ENCODE peak calls at places on chromosomes 1 and 21, in five cellular contexts. One of them, this sample, is unnamed.

GRCh38 chr1:233990486-233990885 is 86.0 kb downstream of the SLC35F3 start:
- DNase-seq in GM23338: no peak
- DNase-seq in GM23248: no peak
- DNase-seq in PC-9: no peak
- DNase-seq in MM.1S: no peak
- DNase-seq in this sample: no peak

GRCh38 chr21:44748621-44749020 is 37.2 kb upstream of the TSPEAR start:
- DNase-seq in GM23338: peak; percentile 91
- DNase-seq in GM23248: no peak
- DNase-seq in PC-9: no peak
- DNase-seq in MM.1S: no peak
- DNase-seq in this sample: no peak

GRCh38 chr1:234862944-234863515 is 253.1 kb upstream of the IRF2BP2 start:
- DNase-seq in GM23338: no peak
- DNase-seq in GM23248: peak; percentile 81
- DNase-seq in PC-9: no peak
- DNase-seq in MM.1S: no peak
- DNase-seq in this sample: no peak

GRCh38 chr1:2290171-2290578 is 62.1 kb downstream of the SKI start:
- DNase-seq in GM23338: no peak
- DNase-seq in GM23248: no peak
- DNase-seq in PC-9: no peak
- DNase-seq in MM.1S: no peak
- DNase-seq in this sample: no peak

GRCh38 chr21:14259669-14260458 is 43.9 kb downstream of the RBM11 start:
- DNase-seq in GM23338: peak; percentile 73
- DNase-seq in GM23248: peak; percentile 61
- DNase-seq in PC-9: no peak
- DNase-seq in MM.1S: peak; percentile 18
- DNase-seq in this sample: peak; percentile 72

GRCh38 chr1:67688526-67689219 is 3.7 kb downstream of the GADD45A start:
- DNase-seq in GM23338: no peak
- DNase-seq in GM23248: no peak
- DNase-seq in PC-9: no peak
- DNase-seq in MM.1S: no peak
- DNase-seq in this sample: peak; percentile 54

GRCh38 chr1:22832414-22832786 is 121.8 kb downstream of the EPHB2 start:
- DNase-seq in GM23338: no peak
- DNase-seq in GM23248: peak; percentile 74
- DNase-seq in PC-9: no peak
- DNase-seq in MM.1S: no peak
- DNase-seq in this sample: no peak

GRCh38 chr1:89068291-89068690 is 3.3 kb upstream of the GBP1 start:
- DNase-seq in GM23338: no peak
- DNase-seq in GM23248: peak; percentile 74
- DNase-seq in PC-9: peak; percentile 15
- DNase-seq in MM.1S: no peak
- DNase-seq in this sample: peak; percentile 73

GRCh38 chr1:24910751-24911650 is 19.1 kb downstream of the RUNX3 start:
- DNase-seq in GM23338: no peak
- DNase-seq in GM23248: no peak
- DNase-seq in PC-9: no peak
- DNase-seq in MM.1S: no peak
- DNase-seq in this sample: peak; percentile 32

GRCh38 chr1:22745675-22746585 is 35.3 kb downstream of the EPHB2 start:
- DNase-seq in GM23338: no peak
- DNase-seq in GM23248: peak; percentile 80
- DNase-seq in PC-9: peak; percentile 29
- DNase-seq in MM.1S: no peak
- DNase-seq in this sample: peak; percentile 84

GRCh38 chr1:206012086-206012859 is 9.1 kb upstream of the RAB7B start:
- DNase-seq in GM23338: peak; percentile 56
- DNase-seq in GM23248: no peak
- DNase-seq in PC-9: no peak
- DNase-seq in MM.1S: peak; percentile 64
- DNase-seq in this sample: no peak

GRCh38 chr1:225694151-225694603 is 41.3 kb upstream of the ENAH start:
- DNase-seq in GM23338: no peak
- DNase-seq in GM23248: peak; percentile 17
- DNase-seq in PC-9: no peak
- DNase-seq in MM.1S: no peak
- DNase-seq in this sample: no peak

GRCh38 chr1:117606608-117607261 is 887 bp downstream of the TENT5C start:
- DNase-seq in GM23338: peak; percentile 43
- DNase-seq in GM23248: peak; percentile 56
- DNase-seq in PC-9: peak; percentile 57
- DNase-seq in MM.1S: peak; percentile 21
- DNase-seq in this sample: peak; percentile 54

GRCh38 chr21:39676054-39676771 is 63.5 kb downstream of the B3GALT5 start:
- DNase-seq in GM23338: no peak
- DNase-seq in GM23248: peak; percentile 44
- DNase-seq in PC-9: no peak
- DNase-seq in MM.1S: peak; percentile 99
- DNase-seq in this sample: peak; percentile 34

DNA sequence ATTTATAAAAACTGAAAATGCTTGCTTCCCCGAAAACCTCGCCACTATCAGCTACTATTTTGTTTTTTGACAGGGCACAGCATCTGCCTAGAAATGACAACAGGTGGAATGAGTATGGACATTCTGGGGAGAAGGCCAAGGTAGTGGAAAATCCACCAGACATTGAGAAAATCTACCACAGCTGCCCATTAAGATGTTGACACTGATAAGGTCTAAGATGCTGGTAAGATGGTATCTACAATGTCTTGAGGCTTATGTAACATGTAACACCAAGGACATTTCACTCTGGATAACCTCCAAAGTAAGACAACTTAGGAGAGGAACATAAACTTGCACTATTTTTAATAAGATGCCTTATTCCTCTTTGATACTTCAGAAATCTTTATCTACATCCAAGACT is 374.2 kb downstream of the PTBP2 start:
- DNase-seq in GM23338: no peak
- DNase-seq in GM23248: no peak
- DNase-seq in PC-9: no peak
- DNase-seq in MM.1S: no peak
- DNase-seq in this sample: no peak
- H3K9me2 ChIP-seq in GM23338: no peaks in the 10 kb centered on the region
- H3K9me2 ChIP-seq in GM23248: peaks cover 4% of the 10 kb centered on the region
- H3K9me2 ChIP-seq in PC-9: no peaks in the 10 kb centered on the region
- H3K9me2 ChIP-seq in MM.1S: no peaks in the 10 kb centered on the region
- H3K9me2 ChIP-seq in this sample: no peaks in the 10 kb centered on the region

DNA sequence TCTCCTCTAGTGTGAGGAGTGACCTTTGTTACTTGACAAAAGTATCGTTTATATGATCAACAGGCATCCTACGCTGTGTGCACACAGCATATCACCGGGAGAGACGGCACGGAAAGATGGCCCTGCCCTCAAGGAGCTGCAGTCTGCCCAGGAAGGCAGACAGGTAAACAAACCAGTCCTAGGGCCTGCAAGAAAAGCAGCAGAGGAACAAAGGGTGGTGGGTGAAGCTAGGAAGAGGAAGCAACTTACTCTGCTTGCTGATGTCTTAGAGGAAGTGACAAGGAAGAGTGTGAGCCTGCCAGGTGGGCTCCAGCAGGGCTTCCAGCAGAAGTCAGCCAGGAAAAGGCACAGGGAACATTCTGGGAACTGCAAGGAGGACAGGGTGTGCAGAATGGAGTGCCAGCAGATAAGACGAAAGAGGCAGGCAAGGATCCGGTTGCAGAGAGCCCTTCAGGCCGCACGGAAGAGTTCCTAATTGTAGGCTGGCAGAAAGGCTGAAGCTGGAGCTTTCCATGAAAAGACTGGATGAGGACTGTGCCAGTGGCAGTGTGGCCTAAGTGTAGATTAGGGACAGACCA is 106.7 kb downstream of the SLC45A1 start:
- DNase-seq in GM23338: peak; percentile 87
- DNase-seq in GM23248: no peak
- DNase-seq in PC-9: peak; percentile 56
- DNase-seq in MM.1S: no peak
- DNase-seq in this sample: peak; percentile 76
- H3F3A ChIP-seq in GM23338: peaks cover 9% of the 10 kb centered on the region
- H3F3A ChIP-seq in GM23248: peaks cover 32% of the 10 kb centered on the region
- H3F3A ChIP-seq in PC-9: peaks cover 14% of the 10 kb centered on the region
- H3F3A ChIP-seq in MM.1S: peaks cover 19% of the 10 kb centered on the region
- H3F3A ChIP-seq in this sample: no peaks in the 10 kb centered on the region

DNA sequence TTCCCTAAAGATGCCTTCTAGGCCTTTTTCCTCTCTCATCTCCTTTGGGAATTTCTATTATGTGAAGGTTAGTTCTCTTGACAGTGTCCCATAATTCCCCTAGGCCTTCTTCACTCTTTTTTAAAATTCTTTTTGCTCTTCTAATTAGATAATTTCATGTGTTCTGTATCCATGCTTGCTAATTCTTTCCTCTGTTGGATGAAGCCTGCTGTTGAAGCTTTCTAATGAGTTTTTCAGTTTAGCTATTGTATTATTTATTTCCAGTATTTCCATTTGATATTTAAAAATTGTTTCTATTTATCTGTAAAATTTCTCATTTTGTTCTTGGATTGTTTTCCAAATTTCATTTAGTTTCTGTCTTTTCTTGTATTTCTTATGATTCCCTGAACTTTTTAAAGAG is 28.5 kb upstream of the FAM163A start:
- DNase-seq in GM23338: no peak
- DNase-seq in GM23248: no peak
- DNase-seq in PC-9: no peak
- DNase-seq in MM.1S: no peak
- DNase-seq in this sample: no peak
- H3K9me2 ChIP-seq in GM23338: no peaks in the 10 kb centered on the region
- H3K9me2 ChIP-seq in GM23248: no peaks in the 10 kb centered on the region
- H3K9me2 ChIP-seq in PC-9: no peaks in the 10 kb centered on the region
- H3K9me2 ChIP-seq in MM.1S: no peaks in the 10 kb centered on the region
- H3K9me2 ChIP-seq in this sample: no peaks in the 10 kb centered on the region

GRCh38 chr1:62181531-62181930 is 13.1 kb upstream of the L1TD1 start:
- DNase-seq in GM23338: peak; percentile 80
- DNase-seq in GM23248: no peak
- DNase-seq in PC-9: no peak
- DNase-seq in MM.1S: no peak
- DNase-seq in this sample: no peak
- H3F3A ChIP-seq in GM23338: no peaks in the 10 kb centered on the region
- H3F3A ChIP-seq in GM23248: no peaks in the 10 kb centered on the region
- H3F3A ChIP-seq in PC-9: peaks cover 9% of the 10 kb centered on the region
- H3F3A ChIP-seq in MM.1S: no peaks in the 10 kb centered on the region
- H3F3A ChIP-seq in this sample: no peaks in the 10 kb centered on the region

DNA sequence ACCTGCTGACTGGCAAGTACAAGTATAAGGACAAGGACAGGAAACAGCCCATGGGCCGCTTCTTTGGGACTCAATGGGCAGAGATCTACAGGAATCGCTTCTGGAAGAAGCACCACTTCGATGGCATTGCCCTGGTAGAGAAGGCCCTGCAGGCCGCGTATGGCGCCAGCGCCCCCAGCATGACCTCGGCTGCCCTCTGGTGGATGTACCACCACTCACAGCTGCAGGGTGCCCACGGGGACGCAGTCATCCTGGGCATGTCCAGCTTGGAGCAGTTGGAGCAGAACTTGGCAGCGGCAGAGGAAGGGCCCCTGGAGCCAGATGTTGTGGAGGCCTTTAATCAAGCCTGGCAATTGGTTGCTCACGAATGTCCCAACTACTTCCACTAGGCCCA is 32.0 kb downstream of the SLC16A1 start:
- DNase-seq in GM23338: peak; percentile 25
- DNase-seq in GM23248: no peak
- DNase-seq in PC-9: no peak
- DNase-seq in MM.1S: no peak
- DNase-seq in this sample: no peak
- H3K9me2 ChIP-seq in GM23338: no peaks in the 10 kb centered on the region
- H3K9me2 ChIP-seq in GM23248: no peaks in the 10 kb centered on the region
- H3K9me2 ChIP-seq in PC-9: no peaks in the 10 kb centered on the region
- H3K9me2 ChIP-seq in MM.1S: no peaks in the 10 kb centered on the region
- H3K9me2 ChIP-seq in this sample: no peaks in the 10 kb centered on the region

DNA sequence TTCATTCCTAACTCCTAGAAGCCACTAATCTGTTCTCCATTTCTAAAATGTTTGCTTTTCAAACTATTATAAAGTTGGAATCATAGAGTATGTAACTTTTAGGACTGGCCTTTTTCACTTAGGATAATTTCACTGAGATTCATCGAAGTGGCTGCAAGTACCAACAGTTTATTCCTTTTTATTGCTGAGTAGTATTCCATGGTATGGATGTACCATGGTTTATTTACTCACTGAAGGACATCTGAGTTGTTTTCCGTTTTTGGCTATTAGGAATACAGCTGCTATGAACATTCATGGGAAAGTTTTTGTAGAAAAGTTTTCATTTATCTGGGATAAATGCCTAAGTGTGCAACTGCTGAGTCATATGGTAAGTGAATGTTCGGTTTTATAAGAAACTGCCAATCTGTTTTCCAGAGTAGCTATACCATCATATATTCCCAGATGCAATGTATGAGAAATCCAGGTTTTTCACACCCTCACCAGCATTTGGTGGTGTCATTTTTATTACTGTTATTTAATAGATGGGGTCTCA is 66.3 kb downstream of the SLC27A3 start:
- DNase-seq in GM23338: no peak
- DNase-seq in GM23248: peak; percentile 53
- DNase-seq in PC-9: no peak
- DNase-seq in MM.1S: no peak
- DNase-seq in this sample: no peak
- H3F3A ChIP-seq in GM23338: no peaks in the 10 kb centered on the region
- H3F3A ChIP-seq in GM23248: peaks cover 12% of the 10 kb centered on the region
- H3F3A ChIP-seq in PC-9: peaks cover 5% of the 10 kb centered on the region
- H3F3A ChIP-seq in MM.1S: peaks cover 26% of the 10 kb centered on the region
- H3F3A ChIP-seq in this sample: no peaks in the 10 kb centered on the region

This sample was measured in PC-3.